ENCODE peak calls at places on chromosomes 12 and 14, in four cellular contexts. X is Peyer's patch, L is fibroblast of lung, Q is gastrocnemius medialis. J is an unnamed sample.

GRCh38 chr12:75120202-75120774 is 89.4 kb downstream of the KCNC2 start:
- DNase-seq in X (no peak), L (peak), Q (no peak), J (no peak)

GRCh38 chr12:16756833-16757552 is 151.0 kb upstream of the LMO3 start:
- DNase-seq in X (no peak), L (no peak), Q (no peak), J (no peak)

GRCh38 chr14:88879016-88879415 is 54.6 kb downstream of the TTC8 start:
- DNase-seq in X (no peak), L (peak), Q (no peak), J (no peak)

GRCh38 chr14:31568671-31569070 is 7.5 kb downstream of the NUBPL start:
- DNase-seq in X (no peak), L (peak), Q (no peak), J (no peak)

GRCh38 chr12:121729021-121729420 is 16.5 kb downstream of the TMEM120B start:
- DNase-seq in X (no peak), L (no peak), Q (no peak), J (no peak)

GRCh38 chr12:132162508-132163031 is 18.3 kb downstream of the NOC4L start:
- DNase-seq in X (no peak), L (peak), Q (no peak), J (no peak)

GRCh38 chr12:89971880-89972279 is 263.2 kb upstream of the ATP2B1 start:
- DNase-seq in X (no peak), L (peak), Q (no peak), J (no peak)

GRCh38 chr14:35779368-35779767 is 29.7 kb downstream of the RALGAPA1 start:
- DNase-seq in X (no peak), L (no peak), Q (no peak), J (no peak)

GRCh38 chr12:43208221-43208620 is 343.8 kb downstream of the ADAMTS20 start:
- DNase-seq in X (no peak), L (peak), Q (no peak), J (no peak)

GRCh38 chr14:58702466-58703148 is 64.8 kb downstream of the DACT1 start:
- DNase-seq in X (no peak), L (no peak), Q (no peak), J (no peak)

GRCh38 chr14:104315625-104316024 is 177.2 kb downstream of the KIF26A start:
- DNase-seq in X (peak), L (no peak), Q (no peak), J (no peak)

DNA sequence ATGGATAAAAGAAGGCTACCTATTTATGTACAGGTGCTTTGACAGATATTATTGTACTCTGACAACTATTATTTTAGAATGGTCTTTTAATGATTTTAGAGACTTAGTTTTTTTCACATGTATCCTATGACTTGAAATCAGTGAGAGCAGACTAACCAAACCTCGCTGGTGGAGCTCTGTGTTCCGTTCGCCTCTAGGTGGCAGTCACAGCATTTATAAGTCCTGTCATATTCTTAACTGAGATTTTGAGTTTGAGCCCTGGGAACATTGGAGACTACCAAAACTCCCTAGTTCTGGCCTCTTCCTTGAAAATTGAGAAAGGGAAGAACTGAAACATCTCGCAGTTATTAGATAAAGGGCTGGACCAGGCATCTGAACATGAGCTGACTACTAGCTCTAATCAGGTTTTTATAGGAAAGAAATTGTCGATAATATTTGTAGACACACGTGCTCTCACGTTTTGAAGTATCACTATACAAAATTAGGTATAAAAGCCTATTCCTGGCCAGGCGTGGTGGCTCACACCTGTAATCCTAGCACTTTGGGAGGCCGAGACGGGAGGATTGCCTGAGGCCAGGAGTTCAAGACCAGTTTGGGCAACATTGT is 48.3 kb downstream of the TTLL5 start:
- DNase-seq in X (peak), L (peak), Q (peak), J (peak)
- TF ChIP-seq CTCF in X (peak), L (peak), Q (peak), J (peak)

GRCh38 chr14:56290195-56290594 is 172.0 kb downstream of the PELI2 start:
- DNase-seq in X (no peak), L (no peak), Q (no peak), J (no peak)

GRCh38 chr14:56293506-56293905 is 175.3 kb downstream of the PELI2 start:
- DNase-seq in X (no peak), L (no peak), Q (no peak), J (no peak)

GRCh38 chr14:56297449-56297848 is 179.2 kb downstream of the PELI2 start:
- DNase-seq in X (no peak), L (no peak), Q (no peak), J (no peak)

GRCh38 chr14:56295743-56296142 is 177.5 kb downstream of the PELI2 start:
- DNase-seq in X (no peak), L (no peak), Q (no peak), J (no peak)

GRCh38 chr14:56294125-56294524 is 175.9 kb downstream of the PELI2 start:
- DNase-seq in X (no peak), L (no peak), Q (no peak), J (no peak)
- H3K4me3 ChIP-seq in X (no peak), L (no peak), Q (no peak), J (no peak)

DNA sequence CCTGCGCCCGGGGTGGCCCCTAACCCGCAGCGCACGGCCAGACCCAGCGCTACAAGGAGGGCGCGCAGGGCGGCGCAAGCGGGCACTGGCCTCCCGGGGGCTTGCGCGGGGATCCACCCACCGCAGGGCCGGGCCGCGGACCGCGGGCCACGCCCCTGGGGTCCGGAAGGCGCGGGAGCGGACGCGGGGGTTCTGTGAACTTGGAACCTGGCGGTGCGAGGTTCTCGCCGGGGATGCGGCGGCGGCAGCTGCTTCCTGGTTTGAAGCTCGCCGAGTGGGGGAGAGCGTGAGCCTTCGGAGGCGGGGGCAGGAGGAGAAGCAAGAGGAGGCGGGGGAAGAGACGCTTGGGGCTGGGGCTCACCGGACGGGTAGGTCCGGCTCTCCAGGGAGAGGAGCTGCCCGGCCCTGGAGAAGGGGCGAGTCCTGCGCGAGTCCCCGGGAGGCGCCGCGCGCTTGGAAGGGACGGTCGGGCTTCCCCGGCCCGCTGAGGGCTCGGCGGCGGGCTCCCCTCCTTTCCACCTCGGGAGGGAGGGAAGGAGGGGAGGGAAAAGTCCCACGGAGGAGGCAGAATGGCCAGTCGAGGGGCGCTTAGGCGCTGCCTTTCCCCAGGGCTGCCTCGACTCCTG is at the start of gene PRKCH:
- DNase-seq in X (peak), L (peak), Q (peak), J (no peak)
- TF ChIP-seq CTCF in X (no peak), L (no peak), Q (no peak), J (no peak)

DNA sequence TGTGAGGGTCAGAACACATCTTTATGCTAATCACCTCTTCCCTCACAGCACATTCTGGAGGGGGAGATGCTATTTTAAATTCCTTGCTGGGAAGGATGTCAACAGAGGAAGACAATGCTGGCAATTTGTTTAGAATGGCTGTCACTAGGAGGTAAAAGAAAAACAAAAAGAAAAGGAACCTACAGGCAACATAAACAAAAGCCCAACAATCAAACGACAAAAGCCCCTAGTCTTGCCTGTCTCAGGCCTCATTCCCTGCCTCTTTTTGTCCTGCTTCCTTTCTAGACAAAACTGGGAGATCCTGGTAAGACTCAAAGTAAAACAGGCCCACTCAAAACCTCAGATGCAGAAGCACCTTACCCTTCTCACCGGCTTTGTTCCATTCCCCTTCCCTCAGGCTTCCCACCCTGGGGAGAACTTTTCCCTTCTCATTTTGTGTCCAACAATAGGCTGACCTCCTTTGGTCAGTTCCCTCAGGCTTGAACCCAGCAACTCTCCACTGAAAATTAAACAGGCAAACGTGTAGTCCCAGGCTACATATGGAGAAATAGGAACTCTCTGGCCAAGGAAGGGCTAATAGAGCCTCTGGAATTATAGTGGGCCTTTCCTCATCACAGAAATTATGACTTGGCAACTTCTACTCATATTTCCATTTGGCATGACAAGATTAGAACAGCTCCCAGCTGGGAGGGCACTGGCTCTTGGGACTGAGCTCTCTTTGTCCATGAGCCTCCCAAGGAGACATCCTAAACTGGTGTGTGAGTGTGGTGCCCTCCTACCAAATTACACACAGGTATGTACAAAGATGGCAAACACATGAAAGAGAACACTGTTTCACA is 193.1 kb downstream of the MON2 start:
- DNase-seq in X (no peak), L (no peak), Q (no peak), J (no peak)
- H3K4me3 ChIP-seq in X (no peak), L (no peak), Q (no peak), J (no peak)

GRCh38 chr14:69784942-69785341 is 12.1 kb downstream of the SLC10A1 start:
- DNase-seq in X (no peak), L (no peak), Q (no peak), J (no peak)

GRCh38 chr14:69794791-69795190 is 2.2 kb downstream of the SLC10A1 start:
- DNase-seq in X (no peak), L (no peak), Q (no peak), J (no peak)

GRCh38 chr14:69786628-69787027 is 10.4 kb downstream of the SLC10A1 start:
- DNase-seq in X (no peak), L (no peak), Q (no peak), J (no peak)

GRCh38 chr14:69792887-69793421 is 4.1 kb downstream of the SLC10A1 start:
- DNase-seq in X (no peak), L (no peak), Q (no peak), J (no peak)

DNA sequence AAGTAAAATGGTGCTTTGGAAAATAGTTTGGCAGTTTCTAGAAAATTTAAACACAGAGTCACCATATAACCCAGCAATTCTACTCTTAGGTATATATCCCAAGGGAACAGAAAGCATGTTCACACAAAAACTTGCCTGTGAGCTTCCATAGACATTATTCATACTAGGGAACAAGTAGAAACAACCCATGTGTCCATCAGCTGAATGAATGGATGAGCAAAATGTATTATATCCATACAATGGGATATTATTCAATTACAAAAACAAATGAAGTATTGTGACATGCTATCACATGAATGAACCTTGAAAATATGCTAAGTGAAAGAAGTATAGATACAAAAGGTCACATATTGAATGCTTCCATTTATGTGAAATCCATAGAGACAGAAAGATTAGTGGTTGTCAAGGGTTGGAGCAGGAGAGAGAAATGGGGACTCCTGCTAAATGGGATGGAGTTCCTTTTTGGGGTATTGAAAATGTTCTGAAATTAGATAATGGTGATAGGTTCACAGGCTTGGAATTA is 7.9 kb downstream of the SLC10A1 start:
- DNase-seq in X (no peak), L (no peak), Q (no peak), J (no peak)
- TF ChIP-seq CTCF in X (no peak), L (no peak), Q (no peak), J (no peak)

DNA sequence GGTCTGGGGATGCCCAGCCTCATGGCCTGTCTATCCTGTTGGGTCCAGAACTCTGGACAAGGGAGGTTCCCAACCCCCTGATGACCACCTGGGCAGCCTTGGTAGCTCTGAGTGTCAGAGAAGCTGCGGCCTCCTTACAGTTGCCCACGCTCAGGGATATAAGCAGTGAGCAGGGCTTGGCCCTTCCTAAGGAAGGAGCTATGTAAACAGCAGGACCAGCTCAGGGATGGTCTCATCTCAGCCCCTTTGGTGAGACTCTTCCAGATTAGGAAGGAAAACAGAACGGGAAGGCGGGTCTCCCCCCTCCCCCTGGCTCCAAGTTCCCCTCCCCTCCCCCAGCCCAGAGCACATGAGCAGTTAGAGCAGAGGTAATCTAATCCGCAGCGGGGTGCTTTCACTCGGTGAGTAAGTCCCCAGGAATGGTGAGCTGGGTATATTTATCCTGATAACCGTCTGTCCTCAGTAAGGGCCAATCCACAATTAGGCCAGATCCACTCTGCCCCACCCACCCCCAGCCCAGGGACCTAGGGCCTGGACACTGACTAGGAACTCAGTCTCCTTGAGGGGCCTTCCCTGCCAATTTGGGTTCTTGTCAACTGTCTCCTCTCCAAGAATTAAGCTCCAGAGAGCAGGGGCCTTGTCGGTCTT is 29.5 kb upstream of the RPLP0 start:
- DNase-seq in X (peak), L (peak), Q (peak), J (peak)
- H3K4me3 ChIP-seq in X (no peak), L (no peak), Q (peak), J (peak)

DNA sequence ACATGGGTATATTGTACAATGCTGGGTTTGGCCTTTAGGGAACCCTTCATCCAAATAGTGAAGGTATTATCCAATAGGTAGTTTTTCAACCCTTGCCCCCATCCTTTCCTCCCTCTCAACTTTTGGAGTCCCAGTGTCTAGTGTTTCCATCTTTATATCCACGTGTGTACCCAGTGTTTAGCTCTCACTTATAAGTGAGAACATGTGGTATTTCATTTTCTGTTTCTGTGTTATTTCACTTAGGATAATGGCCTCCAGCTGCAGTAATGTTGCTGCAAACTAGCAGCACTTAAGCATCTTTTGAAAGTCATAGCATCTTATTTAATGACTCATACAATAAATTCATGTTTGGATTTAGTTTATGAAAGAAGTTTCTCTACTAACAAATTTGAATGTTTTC is 442.5 kb downstream of the NELL2 start:
- DNase-seq in X (no peak), L (no peak), Q (no peak), J (no peak)
- TF ChIP-seq CTCF in X (no peak), L (no peak), Q (no peak), J (no peak)

DNA sequence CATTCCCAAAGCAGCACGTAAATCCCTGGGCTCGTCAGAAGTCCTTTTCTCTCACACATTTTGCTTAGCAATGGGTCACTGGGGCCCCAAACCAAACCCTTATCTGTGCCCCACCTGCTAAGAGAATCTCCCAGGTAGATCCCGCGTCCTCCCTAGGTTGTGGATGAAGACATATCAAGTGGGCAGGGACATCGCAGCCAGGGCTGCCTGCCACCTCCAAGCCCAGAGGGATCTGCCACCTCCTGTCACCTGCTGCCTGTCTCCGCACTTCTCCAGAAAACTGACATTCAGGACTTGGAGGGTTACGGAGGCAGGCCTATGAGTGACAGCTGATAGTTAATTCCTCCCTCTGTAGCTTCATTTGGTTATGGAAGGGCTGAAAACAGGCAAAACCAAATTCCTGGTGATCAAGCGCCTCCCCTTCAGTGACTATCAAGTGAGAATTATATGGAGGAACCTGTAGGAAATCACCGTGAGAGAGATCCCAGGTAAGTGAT is 19.5 kb downstream of the BCL11B start:
- DNase-seq in X (no peak), L (no peak), Q (no peak), J (no peak)
- H3K4me3 ChIP-seq in X (no peak), L (no peak), Q (no peak), J (no peak)

GRCh38 chr12:10613334-10614055 is at the start of gene MAGOHB:
- DNase-seq in X (peak), L (peak), Q (peak), J (peak)
- TF ChIP-seq CTCF in X (no peak), L (no peak), Q (no peak), J (no peak)

GRCh38 chr12:4997939-4998338 is 45.7 kb upstream of the KCNA5 start:
- DNase-seq in X (no peak), L (peak), Q (peak), J (peak)

GRCh38 chr12:4996714-4997113 is 47.0 kb upstream of the KCNA5 start:
- DNase-seq in X (no peak), L (no peak), Q (no peak), J (no peak)

GRCh38 chr12:5000658-5001390 is 42.9 kb upstream of the KCNA5 start:
- DNase-seq in X (no peak), L (no peak), Q (no peak), J (no peak)

GRCh38 chr12:5003025-5003666 is 40.5 kb upstream of the KCNA5 start:
- DNase-seq in X (peak), L (peak), Q (peak), J (no peak)

GRCh38 chr12:5000204-5000603 is 43.5 kb upstream of the KCNA5 start:
- DNase-seq in X (no peak), L (no peak), Q (no peak), J (no peak)
- H3K4me3 ChIP-seq in X (no peak), L (no peak), Q (no peak), J (no peak)

J was measured in retinal pigment epithelial cell.